ENCODE peak calls at places on chromosomes 16 and 17, in ten cellular contexts. J is GM20000, M is neural progenitor cell, K is GM10248, C is RWPE1, A is heart left ventricle, S is sigmoid colon, T is HepG2, O is AG04450, E is kidney epithelial cell. X is an unnamed sample.

GRCh38 chr16:4081577-4082021 is 34.6 kb downstream of the ADCY9 start:
- DNase-seq in S (no peak), J (no peak), A (no peak), K (no peak), C (no peak), E (no peak), O (no peak), T (no peak), M (peak; percentile 13), X (no peak)

GRCh38 chr17:21302711-21303425 is 18.4 kb downstream of the MAP2K3 start:
- DNase-seq in M (no peak), A (peak; percentile 22), K (peak; percentile 26), C (no peak), J (no peak), T (no peak), E (no peak), S (peak; percentile 68), O (no peak), X (peak; percentile 93)

GRCh38 chr16:30867747-30868146 is 26.1 kb downstream of the BCL7C start:
- DNase-seq in T (no peak), M (no peak), C (no peak), E (no peak), S (no peak), J (no peak), A (no peak), O (no peak), K (no peak), X (no peak)

GRCh38 chr16:30382398-30383015 is at the start of gene SEPTIN1:
- DNase-seq in M (no peak), A (no peak), E (no peak), J (peak; percentile 76), C (no peak), O (no peak), T (no peak), K (peak; percentile 73), S (no peak), X (no peak)

GRCh38 chr16:88924834-88925539 is 52.0 kb downstream of the CBFA2T3 start:
- DNase-seq in J (peak; percentile 79), M (peak; percentile 61), O (peak; percentile 20), S (no peak), K (peak; percentile 72), C (peak; percentile 82), T (peak; percentile 70), E (peak; percentile 51), A (peak; percentile 50), X (no peak)

GRCh38 chr17:47718634-47719405 is 14.2 kb upstream of the TBX21 start:
- DNase-seq in S (no peak), K (no peak), E (no peak), C (no peak), M (no peak), A (no peak), T (no peak), J (no peak), O (no peak), X (no peak)

GRCh38 chr16:14037960-14038359 is 33.2 kb upstream of the MRTFB start:
- DNase-seq in E (no peak), J (no peak), M (no peak), A (no peak), K (no peak), S (no peak), C (no peak), T (no peak), O (no peak), X (no peak)

GRCh38 chr16:13018026-13018425 is 116.6 kb downstream of the SHISA9 start:
- DNase-seq in A (no peak), J (no peak), O (no peak), K (no peak), E (no peak), M (no peak), S (no peak), C (no peak), T (no peak), X (no peak)

GRCh38 chr17:64163468-64163867 is 33.5 kb upstream of the ERN1 start:
- DNase-seq in A (no peak), J (no peak), E (no peak), K (no peak), C (no peak), O (no peak), T (no peak), M (no peak), S (no peak), X (no peak)

GRCh38 chr17:58699771-58700170 is 7.4 kb downstream of the RAD51C start:
- DNase-seq in K (no peak), M (no peak), E (no peak), O (no peak), J (no peak), A (no peak), T (no peak), C (no peak), S (no peak), X (no peak)

DNA sequence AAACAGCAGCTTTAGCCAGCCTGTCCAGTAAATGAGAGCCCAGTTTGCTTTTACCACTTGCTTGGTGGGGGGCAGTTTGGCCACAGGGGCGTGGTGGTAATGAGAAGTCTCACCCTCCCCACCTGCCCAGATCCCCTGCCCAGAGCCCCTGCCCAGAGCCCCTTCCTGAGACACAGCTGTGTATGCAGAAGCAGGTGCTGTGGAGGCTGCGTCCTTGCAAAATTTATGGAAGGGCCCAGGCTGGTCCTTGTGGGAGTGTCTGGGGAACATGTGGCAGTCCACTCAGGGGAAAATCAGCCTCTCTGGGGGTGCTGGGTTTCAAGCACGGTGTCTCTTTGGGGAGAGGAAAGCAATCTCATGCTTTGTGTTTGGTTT is 27.6 kb upstream of the LGALS9 start:
- DNase-seq in C (no peak), O (no peak), A (no peak), K (no peak), M (no peak), E (no peak), J (no peak), T (no peak), S (no peak), X (no peak)
- TF ChIP-seq CTCF in C (peak; percentile 62), O (no peak), A (no peak), K (no peak), M (no peak), E (no peak), J (no peak), T (no peak), S (no peak), X (no peak)

DNA sequence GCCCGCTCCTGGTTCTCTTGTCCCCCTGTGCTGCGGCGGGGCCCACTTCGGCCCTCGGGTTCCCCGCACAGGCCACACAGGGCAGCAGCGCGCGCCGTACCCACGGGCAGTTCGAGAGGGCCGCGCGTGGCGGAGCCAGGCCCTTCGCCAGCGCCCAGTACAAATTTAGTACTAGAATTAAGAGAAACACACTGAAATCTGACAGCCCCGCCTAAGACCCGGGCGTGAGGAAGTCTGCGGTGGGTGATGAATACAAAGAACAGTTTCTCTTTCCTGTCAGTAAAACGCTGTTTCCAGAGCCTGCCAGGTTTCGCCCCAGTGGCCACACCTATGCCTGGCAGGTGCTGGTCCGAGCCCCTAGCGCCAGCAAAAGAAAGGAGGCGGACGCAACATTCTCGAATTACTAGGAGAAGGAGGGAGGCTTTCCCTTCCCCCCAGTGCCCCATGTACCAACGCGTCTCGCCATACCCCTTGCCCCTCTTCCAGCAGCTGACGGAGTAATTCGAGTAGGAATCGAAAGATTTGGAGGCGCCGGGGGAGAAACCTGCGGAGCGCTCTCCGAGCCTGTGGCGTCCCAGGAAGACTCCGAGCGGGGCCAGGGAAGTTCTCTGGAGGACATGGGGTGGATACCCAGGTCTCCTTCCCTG is 591 bp upstream of the SLFN5 start:
- DNase-seq in J (peak; percentile 91), T (peak; percentile 53), E (no peak), O (no peak), K (peak; percentile 87), C (peak; percentile 91), A (peak; percentile 58), M (peak; percentile 90), S (peak; percentile 77), X (no peak)
- TF ChIP-seq CTCF in J (no peak), T (peak; percentile 21), E (peak; percentile 34), O (peak; percentile 20), K (peak; percentile 34), C (peak; percentile 59), A (peak; percentile 16), M (peak; percentile 49), S (no peak), X (peak; percentile 56)

GRCh38 chr17:29707212-29707571 is 84.5 kb upstream of the CORO6 start:
- DNase-seq in J (no peak), S (no peak), K (no peak), A (no peak), O (no peak), T (no peak), M (no peak), E (no peak), C (no peak), X (no peak)
- TF ChIP-seq CTCF in J (no peak), S (no peak), K (no peak), A (no peak), O (no peak), T (no peak), M (no peak), E (no peak), C (no peak), X (no peak)

GRCh38 chr17:16923097-16923903 is 48.6 kb downstream of the TNFRSF13B start:
- DNase-seq in T (no peak), S (peak; percentile 52), E (no peak), O (no peak), M (no peak), J (no peak), K (peak; percentile 16), C (no peak), A (no peak), X (peak; percentile 72)

GRCh38 chr17:16920628-16921020 is 51.3 kb downstream of the TNFRSF13B start:
- DNase-seq in C (no peak), A (peak; percentile 6), E (no peak), J (no peak), T (no peak), K (no peak), S (peak; percentile 17), M (no peak), O (no peak), X (no peak)

GRCh38 chr17:16924701-16925440 is 47.0 kb downstream of the TNFRSF13B start:
- DNase-seq in C (no peak), A (no peak), K (peak; percentile 13), J (no peak), O (no peak), E (no peak), M (no peak), T (no peak), S (no peak), X (peak; percentile 52)

GRCh38 chr17:16923904-16924700 is 47.8 kb downstream of the TNFRSF13B start:
- DNase-seq in E (no peak), T (no peak), J (no peak), C (no peak), A (peak; percentile 9), M (no peak), K (peak; percentile 16), O (no peak), S (peak; percentile 44), X (peak; percentile 75)

DNA sequence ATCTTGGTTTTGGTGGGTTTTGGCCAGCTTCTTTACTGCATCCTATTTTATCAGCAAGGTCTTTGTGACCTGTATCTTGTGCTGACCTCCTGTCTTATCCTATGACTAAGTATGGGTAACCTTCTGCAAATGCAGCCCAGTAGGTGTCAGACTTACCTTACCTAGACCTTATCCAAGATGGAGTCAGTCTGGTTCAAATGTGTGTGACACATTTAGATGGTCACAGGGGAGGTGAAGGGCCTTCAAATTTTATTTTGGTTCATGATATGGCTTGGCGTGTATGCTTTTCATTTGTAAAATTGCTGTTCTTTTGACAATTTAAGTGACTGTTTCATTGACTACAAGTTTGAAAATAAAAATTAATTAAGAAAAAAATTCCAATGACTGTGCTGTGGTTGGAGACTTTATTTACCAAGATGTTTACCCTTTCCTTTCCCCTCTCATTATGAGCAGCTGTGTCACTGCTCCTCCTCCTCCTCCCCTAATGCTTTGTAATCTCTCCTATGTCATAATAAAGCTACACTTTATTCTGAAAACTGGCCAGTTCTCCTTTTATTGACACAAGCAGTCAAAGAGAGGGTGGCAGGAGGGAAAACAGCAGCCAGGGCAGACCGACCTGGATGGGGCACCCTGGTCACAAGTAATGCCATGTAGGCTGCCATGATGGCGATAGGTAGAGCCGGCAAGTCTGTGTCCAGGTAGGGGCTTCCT is 49.4 kb downstream of the TNFRSF13B start:
- DNase-seq in S (no peak), O (no peak), E (no peak), T (no peak), A (no peak), J (no peak), C (no peak), M (no peak), K (peak; percentile 30), X (no peak)
- TF ChIP-seq CTCF in S (no peak), O (peak; percentile 22), E (no peak), T (peak; percentile 34), A (no peak), J (no peak), C (no peak), M (no peak), K (peak; percentile 36), X (peak; percentile 43)